ENCODE peak calls at places on chromosomes 13 and 19, in six cellular contexts. One of them, this sample, is unnamed. For H3K36me3, the result is how much of the 10 kb centered on the place peaks cover.

GRCh38 chr13:21336609-21337008 is 122.5 kb downstream of the ZDHHC20 start:
- DNase-seq in HCT116: no peak
- DNase-seq in gastrocnemius medialis: no peak
- DNase-seq in ascending aorta: no peak
- DNase-seq in uterus: no peak
- DNase-seq in IMR-90: no peak
- DNase-seq in this sample: no peak

GRCh38 chr13:45511310-45512147 is 46.8 kb downstream of the COG3 start:
- DNase-seq in HCT116: peak
- DNase-seq in gastrocnemius medialis: no peak
- DNase-seq in ascending aorta: no peak
- DNase-seq in uterus: peak
- DNase-seq in IMR-90: peak
- DNase-seq in this sample: no peak

GRCh38 chr13:95355491-95355890 is 54.2 kb upstream of the ABCC4 start:
- DNase-seq in HCT116: no peak
- DNase-seq in gastrocnemius medialis: no peak
- DNase-seq in ascending aorta: no peak
- DNase-seq in uterus: no peak
- DNase-seq in IMR-90: peak
- DNase-seq in this sample: no peak

GRCh38 chr13:31598990-31599389 is 140.3 kb upstream of the RXFP2 start:
- DNase-seq in HCT116: no peak
- DNase-seq in gastrocnemius medialis: no peak
- DNase-seq in ascending aorta: no peak
- DNase-seq in uterus: no peak
- DNase-seq in IMR-90: no peak
- DNase-seq in this sample: no peak

GRCh38 chr13:64347662-64348061 is 2882.5 kb downstream of the PCDH9 start:
- DNase-seq in HCT116: no peak
- DNase-seq in gastrocnemius medialis: no peak
- DNase-seq in ascending aorta: no peak
- DNase-seq in uterus: no peak
- DNase-seq in IMR-90: peak
- DNase-seq in this sample: no peak

GRCh38 chr13:46858776-46859175 is 38.1 kb downstream of the HTR2A start:
- DNase-seq in HCT116: no peak
- DNase-seq in gastrocnemius medialis: no peak
- DNase-seq in ascending aorta: no peak
- DNase-seq in uterus: no peak
- DNase-seq in IMR-90: no peak
- DNase-seq in this sample: no peak

GRCh38 chr19:42410371-42410770 is 16.8 kb downstream of the LIPE start:
- DNase-seq in HCT116: no peak
- DNase-seq in gastrocnemius medialis: no peak
- DNase-seq in ascending aorta: no peak
- DNase-seq in uterus: no peak
- DNase-seq in IMR-90: no peak
- DNase-seq in this sample: no peak

GRCh38 chr19:47351545-47351944 is 2.4 kb downstream of the DHX34 start:
- DNase-seq in HCT116: peak
- DNase-seq in gastrocnemius medialis: no peak
- DNase-seq in ascending aorta: no peak
- DNase-seq in uterus: no peak
- DNase-seq in IMR-90: peak
- DNase-seq in this sample: no peak

GRCh38 chr19:40612831-40613668 is 11.9 kb downstream of the LTBP4 start:
- DNase-seq in HCT116: no peak
- DNase-seq in gastrocnemius medialis: no peak
- DNase-seq in ascending aorta: peak
- DNase-seq in uterus: peak
- DNase-seq in IMR-90: no peak
- DNase-seq in this sample: peak

GRCh38 chr13:46369506-46370268 is 17.4 kb downstream of the RUBCNL start:
- DNase-seq in HCT116: no peak
- DNase-seq in gastrocnemius medialis: no peak
- DNase-seq in ascending aorta: peak
- DNase-seq in uterus: no peak
- DNase-seq in IMR-90: peak
- DNase-seq in this sample: no peak

GRCh38 chr13:71540098-71540497 is 326.9 kb downstream of the DACH1 start:
- DNase-seq in HCT116: no peak
- DNase-seq in gastrocnemius medialis: no peak
- DNase-seq in ascending aorta: no peak
- DNase-seq in uterus: no peak
- DNase-seq in IMR-90: no peak
- DNase-seq in this sample: no peak

GRCh38 chr19:54158812-54159351 is 639 bp downstream of the LENG1 start:
- DNase-seq in HCT116: no peak
- DNase-seq in gastrocnemius medialis: no peak
- DNase-seq in ascending aorta: no peak
- DNase-seq in uterus: no peak
- DNase-seq in IMR-90: peak
- DNase-seq in this sample: no peak

GRCh38 chr13:66578305-66578704 is 651.8 kb downstream of the PCDH9 start:
- DNase-seq in HCT116: no peak
- DNase-seq in gastrocnemius medialis: no peak
- DNase-seq in ascending aorta: no peak
- DNase-seq in uterus: no peak
- DNase-seq in IMR-90: peak
- DNase-seq in this sample: no peak

GRCh38 chr19:51547397-51548212 is 16.1 kb upstream of the SIGLEC6 start:
- DNase-seq in HCT116: no peak
- DNase-seq in gastrocnemius medialis: no peak
- DNase-seq in ascending aorta: no peak
- DNase-seq in uterus: no peak
- DNase-seq in IMR-90: no peak
- DNase-seq in this sample: no peak

GRCh38 chr19:41668315-41668714 is 19.8 kb downstream of the CEACAM7 start:
- DNase-seq in HCT116: no peak
- DNase-seq in gastrocnemius medialis: no peak
- DNase-seq in ascending aorta: no peak
- DNase-seq in uterus: no peak
- DNase-seq in IMR-90: no peak
- DNase-seq in this sample: no peak

GRCh38 chr13:98450012-98450411 is 126.9 kb downstream of the STK24 start:
- DNase-seq in HCT116: no peak
- DNase-seq in gastrocnemius medialis: no peak
- DNase-seq in ascending aorta: no peak
- DNase-seq in uterus: no peak
- DNase-seq in IMR-90: peak
- DNase-seq in this sample: no peak

GRCh38 chr13:66657165-66657895 is 572.8 kb downstream of the PCDH9 start:
- DNase-seq in HCT116: peak
- DNase-seq in gastrocnemius medialis: peak
- DNase-seq in ascending aorta: no peak
- DNase-seq in uterus: peak
- DNase-seq in IMR-90: peak
- DNase-seq in this sample: no peak

GRCh38 chr13:78060966-78061365 is 142.3 kb upstream of the EDNRB start:
- DNase-seq in HCT116: no peak
- DNase-seq in gastrocnemius medialis: no peak
- DNase-seq in ascending aorta: no peak
- DNase-seq in uterus: no peak
- DNase-seq in IMR-90: no peak
- DNase-seq in this sample: no peak

GRCh38 chr13:114109646-114110045 is 22.8 kb downstream of the RASA3 start:
- DNase-seq in HCT116: no peak
- DNase-seq in gastrocnemius medialis: peak
- DNase-seq in ascending aorta: peak
- DNase-seq in uterus: peak
- DNase-seq in IMR-90: no peak
- DNase-seq in this sample: no peak

GRCh38 chr13:95740921-95741320 is 64.0 kb downstream of the DNAJC3 start:
- DNase-seq in HCT116: no peak
- DNase-seq in gastrocnemius medialis: no peak
- DNase-seq in ascending aorta: no peak
- DNase-seq in uterus: no peak
- DNase-seq in IMR-90: no peak
- DNase-seq in this sample: no peak

GRCh38 chr13:74479124-74479523 is 344.9 kb upstream of the KLF12 start:
- DNase-seq in HCT116: no peak
- DNase-seq in gastrocnemius medialis: no peak
- DNase-seq in ascending aorta: no peak
- DNase-seq in uterus: no peak
- DNase-seq in IMR-90: no peak
- DNase-seq in this sample: no peak

GRCh38 chr19:7642295-7643046 is 5.6 kb downstream of the STXBP2 start:
- DNase-seq in HCT116: no peak
- DNase-seq in gastrocnemius medialis: no peak
- DNase-seq in ascending aorta: no peak
- DNase-seq in uterus: no peak
- DNase-seq in IMR-90: no peak
- DNase-seq in this sample: no peak

GRCh38 chr13:26656919-26657318 is 99.4 kb downstream of the WASF3 start:
- DNase-seq in HCT116: no peak
- DNase-seq in gastrocnemius medialis: no peak
- DNase-seq in ascending aorta: no peak
- DNase-seq in uterus: no peak
- DNase-seq in IMR-90: peak
- DNase-seq in this sample: no peak

GRCh38 chr19:48554385-48555091 is 2.6 kb downstream of the SULT2B1 start:
- DNase-seq in HCT116: no peak
- DNase-seq in gastrocnemius medialis: no peak
- DNase-seq in ascending aorta: no peak
- DNase-seq in uterus: no peak
- DNase-seq in IMR-90: no peak
- DNase-seq in this sample: no peak

GRCh38 chr13:44453881-44454280 is 80.3 kb downstream of the SERP2 start:
- DNase-seq in HCT116: no peak
- DNase-seq in gastrocnemius medialis: no peak
- DNase-seq in ascending aorta: no peak
- DNase-seq in uterus: no peak
- DNase-seq in IMR-90: no peak
- DNase-seq in this sample: no peak

GRCh38 chr19:15062036-15062435 is 12.8 kb downstream of the CASP14 start:
- DNase-seq in HCT116: no peak
- DNase-seq in gastrocnemius medialis: no peak
- DNase-seq in ascending aorta: no peak
- DNase-seq in uterus: no peak
- DNase-seq in IMR-90: no peak
- DNase-seq in this sample: no peak

GRCh38 chr13:41613984-41614581 is 156.7 kb downstream of the RGCC start:
- DNase-seq in HCT116: peak
- DNase-seq in gastrocnemius medialis: peak
- DNase-seq in ascending aorta: peak
- DNase-seq in uterus: peak
- DNase-seq in IMR-90: peak
- DNase-seq in this sample: no peak

GRCh38 chr13:41411536-41411935 is 45.8 kb upstream of the RGCC start:
- DNase-seq in HCT116: peak
- DNase-seq in gastrocnemius medialis: no peak
- DNase-seq in ascending aorta: no peak
- DNase-seq in uterus: no peak
- DNase-seq in IMR-90: peak
- DNase-seq in this sample: no peak

GRCh38 chr19:51807111-51807701 is 12.2 kb downstream of the FPR3 start:
- DNase-seq in HCT116: no peak
- DNase-seq in gastrocnemius medialis: peak
- DNase-seq in ascending aorta: no peak
- DNase-seq in uterus: no peak
- DNase-seq in IMR-90: no peak
- DNase-seq in this sample: no peak

DNA sequence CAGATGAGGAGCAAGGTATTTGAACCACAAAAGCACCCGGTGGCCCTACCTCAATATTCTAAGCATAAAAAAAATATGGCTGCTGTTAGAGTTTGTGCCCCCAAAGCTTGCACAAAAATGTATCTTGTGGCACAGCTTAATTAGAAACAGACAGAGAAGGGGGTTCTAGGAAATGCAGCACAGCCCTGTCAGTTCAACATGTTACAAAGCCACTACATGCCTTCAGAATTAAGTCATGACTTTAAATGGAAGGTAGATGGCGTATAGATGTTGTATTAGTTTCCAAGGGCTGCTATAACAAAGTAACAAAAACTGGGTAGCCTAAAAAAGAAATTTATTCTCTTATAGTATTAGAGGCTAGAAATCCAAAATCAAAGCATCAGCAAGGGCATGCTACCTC is 703.8 kb downstream of the DIAPH3 start:
- DNase-seq in HCT116: no peak
- DNase-seq in gastrocnemius medialis: no peak
- DNase-seq in ascending aorta: no peak
- DNase-seq in uterus: no peak
- DNase-seq in IMR-90: peak
- DNase-seq in this sample: no peak
- TF ChIP-seq CTCF in HCT116: no peak
- TF ChIP-seq CTCF in gastrocnemius medialis: no peak
- TF ChIP-seq CTCF in ascending aorta: no peak
- TF ChIP-seq CTCF in uterus: no peak
- TF ChIP-seq CTCF in IMR-90: no peak
- TF ChIP-seq CTCF in this sample: no peak

GRCh38 chr19:1648926-1649541 is 3.4 kb downstream of the TCF3 start:
- DNase-seq in HCT116: no peak
- DNase-seq in gastrocnemius medialis: no peak
- DNase-seq in ascending aorta: no peak
- DNase-seq in uterus: no peak
- DNase-seq in IMR-90: no peak
- DNase-seq in this sample: no peak
- H3K36me3 ChIP-seq in HCT116: under half
- H3K36me3 ChIP-seq in gastrocnemius medialis: under half
- H3K36me3 ChIP-seq in ascending aorta: under half
- H3K36me3 ChIP-seq in uterus: under half
- H3K36me3 ChIP-seq in IMR-90: under half
- H3K36me3 ChIP-seq in this sample: under half

GRCh38 chr19:56689198-56689597 is 17.6 kb upstream of the ZNF835 start:
- DNase-seq in HCT116: no peak
- DNase-seq in gastrocnemius medialis: no peak
- DNase-seq in ascending aorta: no peak
- DNase-seq in uterus: no peak
- DNase-seq in IMR-90: no peak
- DNase-seq in this sample: no peak
- TF ChIP-seq CTCF in HCT116: no peak
- TF ChIP-seq CTCF in gastrocnemius medialis: no peak
- TF ChIP-seq CTCF in ascending aorta: no peak
- TF ChIP-seq CTCF in uterus: no peak
- TF ChIP-seq CTCF in IMR-90: peak
- TF ChIP-seq CTCF in this sample: no peak

GRCh38 chr13:107028751-107029150 is 460.8 kb upstream of the ARGLU1 start:
- DNase-seq in HCT116: no peak
- DNase-seq in gastrocnemius medialis: no peak
- DNase-seq in ascending aorta: no peak
- DNase-seq in uterus: no peak
- DNase-seq in IMR-90: no peak
- DNase-seq in this sample: no peak

GRCh38 chr13:107035778-107036177 is 467.8 kb upstream of the ARGLU1 start:
- DNase-seq in HCT116: no peak
- DNase-seq in gastrocnemius medialis: no peak
- DNase-seq in ascending aorta: no peak
- DNase-seq in uterus: no peak
- DNase-seq in IMR-90: peak
- DNase-seq in this sample: no peak

GRCh38 chr13:107035186-107035585 is 467.2 kb upstream of the ARGLU1 start:
- DNase-seq in HCT116: no peak
- DNase-seq in gastrocnemius medialis: no peak
- DNase-seq in ascending aorta: no peak
- DNase-seq in uterus: no peak
- DNase-seq in IMR-90: peak
- DNase-seq in this sample: no peak

GRCh38 chr13:107031691-107032090 is 463.8 kb upstream of the ARGLU1 start:
- DNase-seq in HCT116: no peak
- DNase-seq in gastrocnemius medialis: no peak
- DNase-seq in ascending aorta: no peak
- DNase-seq in uterus: no peak
- DNase-seq in IMR-90: no peak
- DNase-seq in this sample: no peak

GRCh38 chr13:107034236-107034635 is 466.3 kb upstream of the ARGLU1 start:
- DNase-seq in HCT116: no peak
- DNase-seq in gastrocnemius medialis: no peak
- DNase-seq in ascending aorta: no peak
- DNase-seq in uterus: no peak
- DNase-seq in IMR-90: peak
- DNase-seq in this sample: no peak
- H3K36me3 ChIP-seq in HCT116: under half
- H3K36me3 ChIP-seq in gastrocnemius medialis: under half
- H3K36me3 ChIP-seq in ascending aorta: under half
- H3K36me3 ChIP-seq in uterus: under half
- H3K36me3 ChIP-seq in IMR-90: under half
- H3K36me3 ChIP-seq in this sample: under half

This sample was measured in esophagus squamous epithelium.